ENCODE peak calls at places on chromosome 18, in nine cellular contexts. One of them, this sample, is unnamed.

GRCh38 chr18:63162271-63163014 is 157.1 kb downstream of the BCL2 start:
- DNase-seq in cardiac fibroblast: peak
- DNase-seq in Calu3: no peak
- DNase-seq in GM13977: peak
- DNase-seq in dorsolateral prefrontal cortex: no peak
- DNase-seq in PC-3: no peak
- DNase-seq in body of pancreas: no peak
- DNase-seq in neural crest cell: no peak
- DNase-seq in HCT116: no peak
- DNase-seq in this sample: no peak

GRCh38 chr18:21163647-21164625 is 52.3 kb upstream of the ROCK1 start:
- DNase-seq in neural crest cell: no peak
- DNase-seq in cardiac fibroblast: peak
- DNase-seq in PC-3: peak
- DNase-seq in body of pancreas: no peak
- DNase-seq in HCT116: no peak
- DNase-seq in dorsolateral prefrontal cortex: no peak
- DNase-seq in GM13977: no peak
- DNase-seq in Calu3: no peak
- DNase-seq in this sample: no peak

GRCh38 chr18:76398295-76398694 is 96.7 kb downstream of the ZNF516 start:
- DNase-seq in HCT116: no peak
- DNase-seq in PC-3: no peak
- DNase-seq in Calu3: no peak
- DNase-seq in dorsolateral prefrontal cortex: no peak
- DNase-seq in cardiac fibroblast: peak
- DNase-seq in GM13977: no peak
- DNase-seq in neural crest cell: no peak
- DNase-seq in body of pancreas: no peak
- DNase-seq in this sample: no peak

GRCh38 chr18:354003-354402 is 86.2 kb upstream of the THOC1 start:
- DNase-seq in Calu3: no peak
- DNase-seq in GM13977: no peak
- DNase-seq in HCT116: no peak
- DNase-seq in body of pancreas: no peak
- DNase-seq in dorsolateral prefrontal cortex: no peak
- DNase-seq in cardiac fibroblast: no peak
- DNase-seq in neural crest cell: no peak
- DNase-seq in PC-3: no peak
- DNase-seq in this sample: no peak

GRCh38 chr18:13405305-13406038 is 186.9 kb downstream of the LDLRAD4 start:
- DNase-seq in cardiac fibroblast: no peak
- DNase-seq in PC-3: no peak
- DNase-seq in Calu3: no peak
- DNase-seq in HCT116: no peak
- DNase-seq in dorsolateral prefrontal cortex: no peak
- DNase-seq in GM13977: no peak
- DNase-seq in neural crest cell: no peak
- DNase-seq in body of pancreas: no peak
- DNase-seq in this sample: no peak

GRCh38 chr18:13611616-13612110 is 114.7 kb downstream of the FAM210A start:
- DNase-seq in cardiac fibroblast: peak
- DNase-seq in body of pancreas: peak
- DNase-seq in neural crest cell: no peak
- DNase-seq in dorsolateral prefrontal cortex: peak
- DNase-seq in Calu3: no peak
- DNase-seq in HCT116: no peak
- DNase-seq in GM13977: no peak
- DNase-seq in PC-3: no peak
- DNase-seq in this sample: no peak

GRCh38 chr18:22346968-22347611 is 70.6 kb downstream of the CTAGE1 start:
- DNase-seq in GM13977: no peak
- DNase-seq in neural crest cell: peak
- DNase-seq in PC-3: no peak
- DNase-seq in cardiac fibroblast: peak
- DNase-seq in body of pancreas: peak
- DNase-seq in dorsolateral prefrontal cortex: no peak
- DNase-seq in HCT116: no peak
- DNase-seq in Calu3: peak
- DNase-seq in this sample: no peak

GRCh38 chr18:57434536-57435494 is at the start of gene ONECUT2:
- DNase-seq in cardiac fibroblast: peak
- DNase-seq in Calu3: peak
- DNase-seq in body of pancreas: peak
- DNase-seq in neural crest cell: peak
- DNase-seq in PC-3: peak
- DNase-seq in GM13977: peak
- DNase-seq in dorsolateral prefrontal cortex: peak
- DNase-seq in HCT116: peak
- DNase-seq in this sample: peak

GRCh38 chr18:77072566-77072965 is 60.0 kb downstream of the MBP start:
- DNase-seq in dorsolateral prefrontal cortex: no peak
- DNase-seq in GM13977: no peak
- DNase-seq in cardiac fibroblast: no peak
- DNase-seq in HCT116: no peak
- DNase-seq in PC-3: no peak
- DNase-seq in body of pancreas: no peak
- DNase-seq in Calu3: no peak
- DNase-seq in neural crest cell: no peak
- DNase-seq in this sample: no peak

GRCh38 chr18:28151434-28151833 is 25.5 kb downstream of the CDH2 start:
- DNase-seq in dorsolateral prefrontal cortex: no peak
- DNase-seq in GM13977: no peak
- DNase-seq in PC-3: no peak
- DNase-seq in HCT116: no peak
- DNase-seq in cardiac fibroblast: no peak
- DNase-seq in neural crest cell: no peak
- DNase-seq in Calu3: no peak
- DNase-seq in body of pancreas: no peak
- DNase-seq in this sample: no peak

GRCh38 chr18:75161629-75162028 is 47.3 kb downstream of the PTGR3 start:
- DNase-seq in cardiac fibroblast: peak
- DNase-seq in neural crest cell: no peak
- DNase-seq in GM13977: peak
- DNase-seq in PC-3: no peak
- DNase-seq in dorsolateral prefrontal cortex: no peak
- DNase-seq in body of pancreas: peak
- DNase-seq in Calu3: peak
- DNase-seq in HCT116: peak
- DNase-seq in this sample: no peak

GRCh38 chr18:36518839-36519238 is 221.3 kb downstream of the FHOD3 start:
- DNase-seq in PC-3: no peak
- DNase-seq in body of pancreas: no peak
- DNase-seq in Calu3: no peak
- DNase-seq in dorsolateral prefrontal cortex: no peak
- DNase-seq in neural crest cell: no peak
- DNase-seq in GM13977: no peak
- DNase-seq in cardiac fibroblast: no peak
- DNase-seq in HCT116: no peak
- DNase-seq in this sample: no peak

GRCh38 chr18:62720766-62721613 is 5.6 kb downstream of the PHLPP1 start:
- DNase-seq in Calu3: no peak
- DNase-seq in cardiac fibroblast: no peak
- DNase-seq in HCT116: no peak
- DNase-seq in body of pancreas: no peak
- DNase-seq in neural crest cell: no peak
- DNase-seq in dorsolateral prefrontal cortex: no peak
- DNase-seq in PC-3: no peak
- DNase-seq in GM13977: no peak
- DNase-seq in this sample: no peak

GRCh38 chr18:61132036-61132435 is 201.2 kb upstream of the CDH20 start:
- DNase-seq in Calu3: no peak
- DNase-seq in HCT116: no peak
- DNase-seq in GM13977: no peak
- DNase-seq in PC-3: no peak
- DNase-seq in neural crest cell: no peak
- DNase-seq in dorsolateral prefrontal cortex: no peak
- DNase-seq in cardiac fibroblast: no peak
- DNase-seq in body of pancreas: no peak
- DNase-seq in this sample: no peak

GRCh38 chr18:3526421-3527354 is 76.7 kb downstream of the TGIF1 start:
- DNase-seq in HCT116: no peak
- DNase-seq in body of pancreas: no peak
- DNase-seq in PC-3: no peak
- DNase-seq in cardiac fibroblast: peak
- DNase-seq in neural crest cell: peak
- DNase-seq in dorsolateral prefrontal cortex: peak
- DNase-seq in Calu3: no peak
- DNase-seq in GM13977: peak
- DNase-seq in this sample: no peak

GRCh38 chr18:33557706-33558105 is 20.3 kb upstream of the ASXL3 start:
- DNase-seq in dorsolateral prefrontal cortex: no peak
- DNase-seq in neural crest cell: no peak
- DNase-seq in Calu3: no peak
- DNase-seq in GM13977: no peak
- DNase-seq in cardiac fibroblast: no peak
- DNase-seq in PC-3: no peak
- DNase-seq in HCT116: no peak
- DNase-seq in body of pancreas: no peak
- DNase-seq in this sample: no peak

GRCh38 chr18:53018791-53019190 is 678.8 kb downstream of the DCC start:
- DNase-seq in PC-3: no peak
- DNase-seq in body of pancreas: no peak
- DNase-seq in dorsolateral prefrontal cortex: no peak
- DNase-seq in Calu3: no peak
- DNase-seq in neural crest cell: no peak
- DNase-seq in HCT116: no peak
- DNase-seq in cardiac fibroblast: no peak
- DNase-seq in GM13977: no peak
- DNase-seq in this sample: no peak

GRCh38 chr18:44841221-44841620 is 160.5 kb downstream of the SETBP1 start:
- DNase-seq in HCT116: no peak
- DNase-seq in dorsolateral prefrontal cortex: no peak
- DNase-seq in cardiac fibroblast: no peak
- DNase-seq in GM13977: no peak
- DNase-seq in neural crest cell: no peak
- DNase-seq in body of pancreas: no peak
- DNase-seq in PC-3: peak
- DNase-seq in Calu3: no peak
- DNase-seq in this sample: no peak

GRCh38 chr18:79445740-79446566 is 50.2 kb downstream of the NFATC1 start:
- DNase-seq in PC-3: no peak
- DNase-seq in GM13977: no peak
- DNase-seq in body of pancreas: no peak
- DNase-seq in HCT116: no peak
- DNase-seq in neural crest cell: no peak
- DNase-seq in Calu3: no peak
- DNase-seq in dorsolateral prefrontal cortex: no peak
- DNase-seq in cardiac fibroblast: no peak
- DNase-seq in this sample: no peak

GRCh38 chr18:61765097-61765496 is 127.7 kb downstream of the RNF152 start:
- DNase-seq in HCT116: no peak
- DNase-seq in dorsolateral prefrontal cortex: no peak
- DNase-seq in body of pancreas: no peak
- DNase-seq in GM13977: no peak
- DNase-seq in neural crest cell: no peak
- DNase-seq in Calu3: no peak
- DNase-seq in PC-3: no peak
- DNase-seq in cardiac fibroblast: peak
- DNase-seq in this sample: no peak

GRCh38 chr18:47397671-47398319 is 146.3 kb upstream of the SKOR2 start:
- DNase-seq in GM13977: peak
- DNase-seq in neural crest cell: peak
- DNase-seq in PC-3: peak
- DNase-seq in cardiac fibroblast: no peak
- DNase-seq in Calu3: no peak
- DNase-seq in body of pancreas: peak
- DNase-seq in HCT116: peak
- DNase-seq in dorsolateral prefrontal cortex: no peak
- DNase-seq in this sample: no peak
- TF ChIP-seq CTCF in GM13977: peak
- TF ChIP-seq CTCF in neural crest cell: peak
- TF ChIP-seq CTCF in PC-3: peak
- TF ChIP-seq CTCF in cardiac fibroblast: no peak
- TF ChIP-seq CTCF in Calu3: no peak
- TF ChIP-seq CTCF in body of pancreas: peak
- TF ChIP-seq CTCF in HCT116: peak
- TF ChIP-seq CTCF in dorsolateral prefrontal cortex: no peak
- TF ChIP-seq CTCF in this sample: no peak

GRCh38 chr18:54713386-54713785 is 114.9 kb upstream of the RAB27B start:
- DNase-seq in HCT116: no peak
- DNase-seq in dorsolateral prefrontal cortex: no peak
- DNase-seq in cardiac fibroblast: no peak
- DNase-seq in GM13977: no peak
- DNase-seq in body of pancreas: no peak
- DNase-seq in Calu3: no peak
- DNase-seq in PC-3: no peak
- DNase-seq in neural crest cell: no peak
- DNase-seq in this sample: no peak
- TF ChIP-seq CTCF in HCT116: no peak
- TF ChIP-seq CTCF in dorsolateral prefrontal cortex: no peak
- TF ChIP-seq CTCF in cardiac fibroblast: no peak
- TF ChIP-seq CTCF in GM13977: no peak
- TF ChIP-seq CTCF in body of pancreas: no peak
- TF ChIP-seq CTCF in Calu3: no peak
- TF ChIP-seq CTCF in PC-3: no peak
- TF ChIP-seq CTCF in neural crest cell: no peak
- TF ChIP-seq CTCF in this sample: no peak

DNA sequence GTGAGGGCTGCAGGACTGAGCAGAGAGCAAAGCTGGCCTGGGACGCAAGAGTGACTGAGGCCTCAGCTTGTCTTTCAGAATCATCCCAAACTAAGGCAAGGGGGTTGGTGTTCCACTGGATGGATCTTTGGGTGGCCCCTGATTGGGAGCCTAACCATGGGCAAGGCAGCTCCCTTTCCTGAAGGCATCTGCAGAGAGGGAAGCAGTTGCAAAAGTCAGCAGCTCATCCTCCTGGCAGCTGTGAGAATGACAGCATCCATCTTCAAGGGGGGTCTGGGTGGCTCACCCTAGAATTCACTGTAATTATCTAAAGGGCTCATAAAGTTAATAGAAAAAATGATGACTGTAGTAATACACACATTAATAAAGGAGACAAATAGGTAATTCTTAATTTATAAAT is 46.5 kb upstream of the RAB31 start:
- DNase-seq in GM13977: no peak
- DNase-seq in PC-3: peak
- DNase-seq in neural crest cell: no peak
- DNase-seq in Calu3: no peak
- DNase-seq in cardiac fibroblast: no peak
- DNase-seq in dorsolateral prefrontal cortex: no peak
- DNase-seq in HCT116: no peak
- DNase-seq in body of pancreas: no peak
- DNase-seq in this sample: no peak
- TF ChIP-seq CTCF in GM13977: no peak
- TF ChIP-seq CTCF in PC-3: peak
- TF ChIP-seq CTCF in neural crest cell: no peak
- TF ChIP-seq CTCF in Calu3: no peak
- TF ChIP-seq CTCF in cardiac fibroblast: peak
- TF ChIP-seq CTCF in dorsolateral prefrontal cortex: peak
- TF ChIP-seq CTCF in HCT116: peak
- TF ChIP-seq CTCF in body of pancreas: no peak
- TF ChIP-seq CTCF in this sample: no peak

DNA sequence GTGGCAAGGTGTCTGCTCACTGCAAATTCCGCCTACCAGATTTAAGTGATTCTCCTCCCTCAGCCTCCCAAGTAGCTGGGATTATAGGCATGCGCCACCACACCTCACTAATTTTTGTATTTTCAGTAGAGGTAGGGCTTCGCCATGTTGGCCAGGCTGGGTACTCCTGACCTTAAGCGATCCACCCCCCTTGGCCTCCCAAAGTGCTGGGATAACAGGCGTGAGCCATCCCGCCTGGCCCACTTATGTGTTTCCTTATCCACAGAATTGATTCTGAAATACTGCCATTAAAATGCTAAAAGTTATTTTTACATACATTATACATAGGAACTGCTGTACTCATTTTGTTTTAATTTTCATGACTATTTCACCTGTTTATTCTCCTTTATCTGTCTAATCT is 529.7 kb upstream of the CDH7 start:
- DNase-seq in body of pancreas: no peak
- DNase-seq in PC-3: no peak
- DNase-seq in dorsolateral prefrontal cortex: no peak
- DNase-seq in GM13977: no peak
- DNase-seq in cardiac fibroblast: no peak
- DNase-seq in HCT116: no peak
- DNase-seq in neural crest cell: no peak
- DNase-seq in Calu3: no peak
- DNase-seq in this sample: no peak
- TF ChIP-seq CTCF in body of pancreas: no peak
- TF ChIP-seq CTCF in PC-3: no peak
- TF ChIP-seq CTCF in dorsolateral prefrontal cortex: no peak
- TF ChIP-seq CTCF in GM13977: no peak
- TF ChIP-seq CTCF in cardiac fibroblast: no peak
- TF ChIP-seq CTCF in HCT116: no peak
- TF ChIP-seq CTCF in neural crest cell: no peak
- TF ChIP-seq CTCF in Calu3: no peak
- TF ChIP-seq CTCF in this sample: no peak